ENCODE peak calls at places on chromosomes 2 and 18, in ten cellular contexts. One of them, this sample, is unnamed.

GRCh38 chr2:129667586-129667985 is 311.9 kb upstream of the RAB6C start:
- DNase-seq in astrocyte of the hippocampus: no peak
- DNase-seq in suprapubic skin: no peak
- DNase-seq in A549: no peak
- DNase-seq in hypothalamus: no peak
- DNase-seq in smooth muscle cell of the brain vasculature: no peak
- DNase-seq in osteocyte: no peak
- DNase-seq in GF-D8: no peak
- DNase-seq in Daoy: no peak
- DNase-seq in ACHN: no peak
- DNase-seq in this sample: no peak

GRCh38 chr2:181466661-181467576 is 9.7 kb downstream of the ITGA4 start:
- DNase-seq in suprapubic skin: peak
- DNase-seq in osteocyte: no peak
- DNase-seq in astrocyte of the hippocampus: peak
- DNase-seq in Daoy: peak
- DNase-seq in ACHN: peak
- DNase-seq in hypothalamus: no peak
- DNase-seq in smooth muscle cell of the brain vasculature: no peak
- DNase-seq in GF-D8: peak
- DNase-seq in A549: peak
- DNase-seq in this sample: peak

GRCh38 chr18:54205951-54206350 is 18.5 kb downstream of the MBD2 start:
- DNase-seq in ACHN: no peak
- DNase-seq in suprapubic skin: no peak
- DNase-seq in osteocyte: no peak
- DNase-seq in A549: no peak
- DNase-seq in GF-D8: no peak
- DNase-seq in hypothalamus: no peak
- DNase-seq in astrocyte of the hippocampus: peak
- DNase-seq in Daoy: no peak
- DNase-seq in smooth muscle cell of the brain vasculature: no peak
- DNase-seq in this sample: no peak

GRCh38 chr2:113716291-113716690 is 40.2 kb downstream of the SLC35F5 start:
- DNase-seq in Daoy: no peak
- DNase-seq in GF-D8: no peak
- DNase-seq in ACHN: no peak
- DNase-seq in suprapubic skin: no peak
- DNase-seq in smooth muscle cell of the brain vasculature: no peak
- DNase-seq in astrocyte of the hippocampus: no peak
- DNase-seq in hypothalamus: no peak
- DNase-seq in A549: no peak
- DNase-seq in osteocyte: no peak
- DNase-seq in this sample: no peak

GRCh38 chr18:74818776-74819175 is 221.1 kb downstream of the ZNF407 start:
- DNase-seq in hypothalamus: no peak
- DNase-seq in smooth muscle cell of the brain vasculature: no peak
- DNase-seq in astrocyte of the hippocampus: no peak
- DNase-seq in osteocyte: no peak
- DNase-seq in GF-D8: no peak
- DNase-seq in Daoy: no peak
- DNase-seq in ACHN: no peak
- DNase-seq in suprapubic skin: no peak
- DNase-seq in A549: no peak
- DNase-seq in this sample: no peak

GRCh38 chr2:227183657-227184367 is 19.4 kb downstream of the COL4A3 start:
- DNase-seq in ACHN: peak
- DNase-seq in GF-D8: no peak
- DNase-seq in hypothalamus: no peak
- DNase-seq in osteocyte: no peak
- DNase-seq in Daoy: no peak
- DNase-seq in A549: peak
- DNase-seq in smooth muscle cell of the brain vasculature: no peak
- DNase-seq in suprapubic skin: no peak
- DNase-seq in astrocyte of the hippocampus: peak
- DNase-seq in this sample: no peak

GRCh38 chr2:62760555-62760954 is 55.0 kb downstream of the EHBP1 start:
- DNase-seq in ACHN: peak
- DNase-seq in Daoy: peak
- DNase-seq in A549: no peak
- DNase-seq in hypothalamus: no peak
- DNase-seq in osteocyte: no peak
- DNase-seq in GF-D8: no peak
- DNase-seq in smooth muscle cell of the brain vasculature: no peak
- DNase-seq in suprapubic skin: no peak
- DNase-seq in astrocyte of the hippocampus: peak
- DNase-seq in this sample: no peak

GRCh38 chr18:74951165-74951760 is 257.7 kb downstream of the PTGR3 start:
- DNase-seq in Daoy: peak
- DNase-seq in smooth muscle cell of the brain vasculature: peak
- DNase-seq in ACHN: no peak
- DNase-seq in GF-D8: no peak
- DNase-seq in hypothalamus: no peak
- DNase-seq in suprapubic skin: no peak
- DNase-seq in A549: peak
- DNase-seq in astrocyte of the hippocampus: peak
- DNase-seq in osteocyte: no peak
- DNase-seq in this sample: peak

GRCh38 chr2:102094917-102095316 is 47.6 kb upstream of the IL1R1 start:
- DNase-seq in suprapubic skin: no peak
- DNase-seq in A549: peak
- DNase-seq in osteocyte: no peak
- DNase-seq in GF-D8: no peak
- DNase-seq in astrocyte of the hippocampus: peak
- DNase-seq in hypothalamus: no peak
- DNase-seq in Daoy: peak
- DNase-seq in ACHN: peak
- DNase-seq in smooth muscle cell of the brain vasculature: no peak
- DNase-seq in this sample: peak

GRCh38 chr18:9876867-9877654 is 8.7 kb upstream of the TXNDC2 start:
- DNase-seq in osteocyte: no peak
- DNase-seq in astrocyte of the hippocampus: peak
- DNase-seq in smooth muscle cell of the brain vasculature: no peak
- DNase-seq in Daoy: peak
- DNase-seq in suprapubic skin: no peak
- DNase-seq in A549: peak
- DNase-seq in ACHN: peak
- DNase-seq in GF-D8: no peak
- DNase-seq in hypothalamus: no peak
- DNase-seq in this sample: peak

GRCh38 chr18:71529708-71530303 is 1014.3 kb downstream of the CBLN2 start:
- DNase-seq in A549: no peak
- DNase-seq in Daoy: peak
- DNase-seq in osteocyte: no peak
- DNase-seq in suprapubic skin: no peak
- DNase-seq in ACHN: no peak
- DNase-seq in hypothalamus: no peak
- DNase-seq in GF-D8: no peak
- DNase-seq in astrocyte of the hippocampus: peak
- DNase-seq in smooth muscle cell of the brain vasculature: peak
- DNase-seq in this sample: no peak

GRCh38 chr18:30093376-30093775 is 949.2 kb downstream of the DSC3 start:
- DNase-seq in suprapubic skin: no peak
- DNase-seq in Daoy: no peak
- DNase-seq in ACHN: no peak
- DNase-seq in osteocyte: no peak
- DNase-seq in hypothalamus: no peak
- DNase-seq in A549: no peak
- DNase-seq in smooth muscle cell of the brain vasculature: no peak
- DNase-seq in GF-D8: no peak
- DNase-seq in astrocyte of the hippocampus: no peak
- DNase-seq in this sample: no peak

GRCh38 chr2:270861-271260 is 6.1 kb downstream of the ACP1 start:
- DNase-seq in Daoy: no peak
- DNase-seq in A549: no peak
- DNase-seq in GF-D8: no peak
- DNase-seq in osteocyte: no peak
- DNase-seq in ACHN: no peak
- DNase-seq in suprapubic skin: no peak
- DNase-seq in smooth muscle cell of the brain vasculature: no peak
- DNase-seq in astrocyte of the hippocampus: no peak
- DNase-seq in hypothalamus: no peak
- DNase-seq in this sample: no peak

GRCh38 chr2:125471963-125472362 is 1184.0 kb upstream of the GYPC start:
- DNase-seq in hypothalamus: no peak
- DNase-seq in ACHN: peak
- DNase-seq in astrocyte of the hippocampus: peak
- DNase-seq in suprapubic skin: no peak
- DNase-seq in smooth muscle cell of the brain vasculature: no peak
- DNase-seq in GF-D8: no peak
- DNase-seq in Daoy: no peak
- DNase-seq in osteocyte: no peak
- DNase-seq in A549: peak
- DNase-seq in this sample: no peak

GRCh38 chr2:15800489-15801329 is 139.6 kb upstream of the MYCN start:
- DNase-seq in GF-D8: no peak
- DNase-seq in osteocyte: no peak
- DNase-seq in Daoy: peak
- DNase-seq in hypothalamus: peak
- DNase-seq in ACHN: no peak
- DNase-seq in suprapubic skin: no peak
- DNase-seq in A549: no peak
- DNase-seq in smooth muscle cell of the brain vasculature: no peak
- DNase-seq in astrocyte of the hippocampus: peak
- DNase-seq in this sample: no peak

GRCh38 chr18:49510393-49511115 is 23.5 kb upstream of the C18orf32 start:
- DNase-seq in A549: peak
- DNase-seq in astrocyte of the hippocampus: peak
- DNase-seq in smooth muscle cell of the brain vasculature: no peak
- DNase-seq in Daoy: peak
- DNase-seq in GF-D8: no peak
- DNase-seq in suprapubic skin: no peak
- DNase-seq in hypothalamus: peak
- DNase-seq in ACHN: peak
- DNase-seq in osteocyte: no peak
- DNase-seq in this sample: no peak

GRCh38 chr2:62423235-62423634 is 82.8 kb downstream of the TMEM17 start:
- DNase-seq in Daoy: no peak
- DNase-seq in osteocyte: peak
- DNase-seq in astrocyte of the hippocampus: no peak
- DNase-seq in hypothalamus: no peak
- DNase-seq in A549: peak
- DNase-seq in GF-D8: no peak
- DNase-seq in smooth muscle cell of the brain vasculature: no peak
- DNase-seq in suprapubic skin: no peak
- DNase-seq in ACHN: no peak
- DNase-seq in this sample: no peak

GRCh38 chr2:145380436-145381017 is 860.6 kb upstream of the ZEB2 start:
- DNase-seq in suprapubic skin: no peak
- DNase-seq in astrocyte of the hippocampus: peak
- DNase-seq in ACHN: peak
- DNase-seq in smooth muscle cell of the brain vasculature: peak
- DNase-seq in hypothalamus: no peak
- DNase-seq in Daoy: peak
- DNase-seq in A549: peak
- DNase-seq in osteocyte: no peak
- DNase-seq in GF-D8: no peak
- DNase-seq in this sample: peak

GRCh38 chr2:102147935-102148334 is 5.4 kb downstream of the IL1R1 start:
- DNase-seq in hypothalamus: no peak
- DNase-seq in smooth muscle cell of the brain vasculature: no peak
- DNase-seq in GF-D8: no peak
- DNase-seq in astrocyte of the hippocampus: peak
- DNase-seq in osteocyte: no peak
- DNase-seq in A549: no peak
- DNase-seq in Daoy: no peak
- DNase-seq in ACHN: no peak
- DNase-seq in suprapubic skin: no peak
- DNase-seq in this sample: no peak

GRCh38 chr2:128817171-128817570 is 498.5 kb upstream of the HS6ST1 start:
- DNase-seq in smooth muscle cell of the brain vasculature: no peak
- DNase-seq in ACHN: no peak
- DNase-seq in osteocyte: peak
- DNase-seq in suprapubic skin: no peak
- DNase-seq in GF-D8: no peak
- DNase-seq in A549: no peak
- DNase-seq in hypothalamus: no peak
- DNase-seq in Daoy: no peak
- DNase-seq in astrocyte of the hippocampus: no peak
- DNase-seq in this sample: no peak

GRCh38 chr2:43944915-43945314 is 50.9 kb downstream of the LRPPRC start:
- DNase-seq in suprapubic skin: no peak
- DNase-seq in Daoy: no peak
- DNase-seq in osteocyte: no peak
- DNase-seq in GF-D8: no peak
- DNase-seq in A549: no peak
- DNase-seq in hypothalamus: no peak
- DNase-seq in astrocyte of the hippocampus: no peak
- DNase-seq in smooth muscle cell of the brain vasculature: no peak
- DNase-seq in ACHN: no peak
- DNase-seq in this sample: no peak

GRCh38 chr2:14720319-14720718 is 87.8 kb downstream of the LRATD1 start:
- DNase-seq in suprapubic skin: no peak
- DNase-seq in GF-D8: no peak
- DNase-seq in smooth muscle cell of the brain vasculature: no peak
- DNase-seq in astrocyte of the hippocampus: peak
- DNase-seq in ACHN: no peak
- DNase-seq in A549: no peak
- DNase-seq in hypothalamus: no peak
- DNase-seq in Daoy: no peak
- DNase-seq in osteocyte: no peak
- DNase-seq in this sample: no peak

GRCh38 chr18:69401475-69402218 is 959 bp downstream of the DOK6 start:
- DNase-seq in ACHN: no peak
- DNase-seq in suprapubic skin: no peak
- DNase-seq in A549: peak
- DNase-seq in Daoy: no peak
- DNase-seq in astrocyte of the hippocampus: peak
- DNase-seq in smooth muscle cell of the brain vasculature: no peak
- DNase-seq in hypothalamus: no peak
- DNase-seq in GF-D8: no peak
- DNase-seq in osteocyte: no peak
- DNase-seq in this sample: no peak

GRCh38 chr2:219060821-219061791 is at the start of gene IHH:
- DNase-seq in hypothalamus: no peak
- DNase-seq in Daoy: peak
- DNase-seq in ACHN: peak
- DNase-seq in A549: peak
- DNase-seq in smooth muscle cell of the brain vasculature: no peak
- DNase-seq in GF-D8: no peak
- DNase-seq in suprapubic skin: no peak
- DNase-seq in astrocyte of the hippocampus: peak
- DNase-seq in osteocyte: no peak
- DNase-seq in this sample: no peak

GRCh38 chr2:85707304-85707703 is 13.1 kb downstream of the GNLY start:
- DNase-seq in osteocyte: no peak
- DNase-seq in A549: peak
- DNase-seq in hypothalamus: no peak
- DNase-seq in GF-D8: peak
- DNase-seq in suprapubic skin: no peak
- DNase-seq in smooth muscle cell of the brain vasculature: peak
- DNase-seq in ACHN: peak
- DNase-seq in Daoy: peak
- DNase-seq in astrocyte of the hippocampus: peak
- DNase-seq in this sample: peak

This sample was measured in pulmonary artery endothelial cell.